ENCODE peak calls at places on chromosome 11, in four cellular contexts. T is lower leg skin; K is effector CD4-positive, alpha-beta T cell; J is neural crest cell. G is an unnamed sample.

GRCh38 chr11:19889531-19889930 is 176.9 kb downstream of the NAV2 start:
- DNase-seq in T (no peak), J (no peak), K (no peak), G (no peak)

GRCh38 chr11:96472085-96472484 is 82.3 kb downstream of the JRKL start:
- DNase-seq in J (no peak), T (no peak), K (no peak), G (peak)

GRCh38 chr11:114774599-114775365 is 96.5 kb downstream of the NXPE2 start:
- DNase-seq in K (no peak), T (no peak), J (peak), G (peak)

GRCh38 chr11:111302298-111302697 is 4.0 kb downstream of the POU2AF3 start:
- DNase-seq in T (no peak), J (no peak), K (no peak), G (no peak)

GRCh38 chr11:48193876-48194275 is 22.7 kb upstream of the OR4B1 start:
- DNase-seq in K (no peak), T (no peak), J (no peak), G (no peak)

GRCh38 chr11:128884703-128885338 is 6.3 kb upstream of the KCNJ5 start:
- DNase-seq in J (peak), K (peak), T (no peak), G (peak)

GRCh38 chr11:128626913-128627665 is 39.7 kb upstream of the ETS1 start:
- DNase-seq in T (no peak), J (no peak), K (no peak), G (no peak)

GRCh38 chr11:129750343-129751292 is 65.0 kb upstream of the TMEM45B start:
- DNase-seq in K (peak), J (peak), T (peak), G (peak)

GRCh38 chr11:122046438-122046837 is 69.6 kb downstream of the BLID start:
- DNase-seq in K (no peak), T (no peak), J (no peak), G (no peak)

GRCh38 chr11:64851831-64852337 is 7.4 kb upstream of the CDC42BPG start:
- DNase-seq in J (no peak), K (no peak), T (no peak), G (peak)

GRCh38 chr11:98561877-98562395 is 458.8 kb upstream of the CNTN5 start:
- DNase-seq in K (no peak), J (no peak), T (no peak), G (no peak)

GRCh38 chr11:116687458-116688201 is 85.2 kb downstream of the BUD13 start:
- DNase-seq in J (no peak), K (no peak), T (no peak), G (peak)

GRCh38 chr11:62398011-62398994 is 20.5 kb upstream of the SCGB1A1 start:
- DNase-seq in T (peak), K (no peak), J (no peak), G (no peak)